ENCODE peak calls at places on chromosome 20, in ten cellular contexts. One of them, this sample, is unnamed.

GRCh38 chr20:17710379-17711305 is 10.9 kb downstream of the BANF2 start:
- DNase-seq in lower lobe of right lung: no peak
- DNase-seq in Peyer's patch: no peak
- DNase-seq in IMR-90: peak
- DNase-seq in A673: no peak
- DNase-seq in spleen: no peak
- DNase-seq in gastrocnemius medialis: no peak
- DNase-seq in fibroblast of the aortic adventitia: no peak
- DNase-seq in neural progenitor cell: peak
- DNase-seq in CD8-positive, alpha-beta T cell: no peak
- DNase-seq in this sample: no peak

GRCh38 chr20:23634044-23634801 is 3.5 kb downstream of the CST3 start:
- DNase-seq in lower lobe of right lung: no peak
- DNase-seq in Peyer's patch: no peak
- DNase-seq in IMR-90: no peak
- DNase-seq in A673: no peak
- DNase-seq in spleen: no peak
- DNase-seq in gastrocnemius medialis: no peak
- DNase-seq in fibroblast of the aortic adventitia: no peak
- DNase-seq in neural progenitor cell: no peak
- DNase-seq in CD8-positive, alpha-beta T cell: no peak
- DNase-seq in this sample: no peak

GRCh38 chr20:24389686-24390085 is 79.7 kb upstream of the SYNDIG1 start:
- DNase-seq in lower lobe of right lung: peak
- DNase-seq in Peyer's patch: no peak
- DNase-seq in IMR-90: no peak
- DNase-seq in A673: no peak
- DNase-seq in spleen: no peak
- DNase-seq in gastrocnemius medialis: no peak
- DNase-seq in fibroblast of the aortic adventitia: no peak
- DNase-seq in neural progenitor cell: no peak
- DNase-seq in CD8-positive, alpha-beta T cell: peak
- DNase-seq in this sample: no peak

GRCh38 chr20:50270569-50270968 is 79.9 kb downstream of the CEBPB start:
- DNase-seq in lower lobe of right lung: peak
- DNase-seq in Peyer's patch: no peak
- DNase-seq in IMR-90: no peak
- DNase-seq in A673: no peak
- DNase-seq in spleen: peak
- DNase-seq in gastrocnemius medialis: no peak
- DNase-seq in fibroblast of the aortic adventitia: no peak
- DNase-seq in neural progenitor cell: no peak
- DNase-seq in CD8-positive, alpha-beta T cell: no peak
- DNase-seq in this sample: no peak

GRCh38 chr20:36128463-36129176 is 25.9 kb upstream of the EPB41L1 start:
- DNase-seq in lower lobe of right lung: no peak
- DNase-seq in Peyer's patch: no peak
- DNase-seq in IMR-90: peak
- DNase-seq in A673: no peak
- DNase-seq in spleen: no peak
- DNase-seq in gastrocnemius medialis: no peak
- DNase-seq in fibroblast of the aortic adventitia: peak
- DNase-seq in neural progenitor cell: no peak
- DNase-seq in CD8-positive, alpha-beta T cell: no peak
- DNase-seq in this sample: peak

GRCh38 chr20:36785308-36785707 is 11.7 kb upstream of the DSN1 start:
- DNase-seq in lower lobe of right lung: no peak
- DNase-seq in Peyer's patch: no peak
- DNase-seq in IMR-90: no peak
- DNase-seq in A673: no peak
- DNase-seq in spleen: no peak
- DNase-seq in gastrocnemius medialis: no peak
- DNase-seq in fibroblast of the aortic adventitia: no peak
- DNase-seq in neural progenitor cell: no peak
- DNase-seq in CD8-positive, alpha-beta T cell: no peak
- DNase-seq in this sample: no peak

GRCh38 chr20:14687317-14687716 is 349.9 kb upstream of the FLRT3 start:
- DNase-seq in lower lobe of right lung: no peak
- DNase-seq in Peyer's patch: no peak
- DNase-seq in IMR-90: no peak
- DNase-seq in A673: no peak
- DNase-seq in spleen: no peak
- DNase-seq in gastrocnemius medialis: no peak
- DNase-seq in fibroblast of the aortic adventitia: no peak
- DNase-seq in neural progenitor cell: no peak
- DNase-seq in CD8-positive, alpha-beta T cell: no peak
- DNase-seq in this sample: no peak

GRCh38 chr20:47122560-47122959 is 227.9 kb downstream of the EYA2 start:
- DNase-seq in lower lobe of right lung: no peak
- DNase-seq in Peyer's patch: no peak
- DNase-seq in IMR-90: no peak
- DNase-seq in A673: no peak
- DNase-seq in spleen: no peak
- DNase-seq in gastrocnemius medialis: no peak
- DNase-seq in fibroblast of the aortic adventitia: no peak
- DNase-seq in neural progenitor cell: no peak
- DNase-seq in CD8-positive, alpha-beta T cell: no peak
- DNase-seq in this sample: no peak

GRCh38 chr20:62355527-62356142 is 11.5 kb downstream of the LAMA5 start:
- DNase-seq in lower lobe of right lung: no peak
- DNase-seq in Peyer's patch: no peak
- DNase-seq in IMR-90: no peak
- DNase-seq in A673: no peak
- DNase-seq in spleen: no peak
- DNase-seq in gastrocnemius medialis: no peak
- DNase-seq in fibroblast of the aortic adventitia: peak
- DNase-seq in neural progenitor cell: peak
- DNase-seq in CD8-positive, alpha-beta T cell: no peak
- DNase-seq in this sample: peak

GRCh38 chr20:62358171-62358719 is 8.9 kb downstream of the LAMA5 start:
- DNase-seq in lower lobe of right lung: no peak
- DNase-seq in Peyer's patch: no peak
- DNase-seq in IMR-90: no peak
- DNase-seq in A673: no peak
- DNase-seq in spleen: no peak
- DNase-seq in gastrocnemius medialis: peak
- DNase-seq in fibroblast of the aortic adventitia: no peak
- DNase-seq in neural progenitor cell: no peak
- DNase-seq in CD8-positive, alpha-beta T cell: no peak
- DNase-seq in this sample: no peak

GRCh38 chr20:62356143-62356947 is 10.8 kb downstream of the LAMA5 start:
- DNase-seq in lower lobe of right lung: no peak
- DNase-seq in Peyer's patch: no peak
- DNase-seq in IMR-90: no peak
- DNase-seq in A673: no peak
- DNase-seq in spleen: no peak
- DNase-seq in gastrocnemius medialis: no peak
- DNase-seq in fibroblast of the aortic adventitia: peak
- DNase-seq in neural progenitor cell: no peak
- DNase-seq in CD8-positive, alpha-beta T cell: no peak
- DNase-seq in this sample: no peak

GRCh38 chr20:62357681-62358080 is 9.4 kb downstream of the LAMA5 start:
- DNase-seq in lower lobe of right lung: no peak
- DNase-seq in Peyer's patch: no peak
- DNase-seq in IMR-90: no peak
- DNase-seq in A673: no peak
- DNase-seq in spleen: no peak
- DNase-seq in gastrocnemius medialis: no peak
- DNase-seq in fibroblast of the aortic adventitia: no peak
- DNase-seq in neural progenitor cell: no peak
- DNase-seq in CD8-positive, alpha-beta T cell: no peak
- DNase-seq in this sample: no peak

DNA sequence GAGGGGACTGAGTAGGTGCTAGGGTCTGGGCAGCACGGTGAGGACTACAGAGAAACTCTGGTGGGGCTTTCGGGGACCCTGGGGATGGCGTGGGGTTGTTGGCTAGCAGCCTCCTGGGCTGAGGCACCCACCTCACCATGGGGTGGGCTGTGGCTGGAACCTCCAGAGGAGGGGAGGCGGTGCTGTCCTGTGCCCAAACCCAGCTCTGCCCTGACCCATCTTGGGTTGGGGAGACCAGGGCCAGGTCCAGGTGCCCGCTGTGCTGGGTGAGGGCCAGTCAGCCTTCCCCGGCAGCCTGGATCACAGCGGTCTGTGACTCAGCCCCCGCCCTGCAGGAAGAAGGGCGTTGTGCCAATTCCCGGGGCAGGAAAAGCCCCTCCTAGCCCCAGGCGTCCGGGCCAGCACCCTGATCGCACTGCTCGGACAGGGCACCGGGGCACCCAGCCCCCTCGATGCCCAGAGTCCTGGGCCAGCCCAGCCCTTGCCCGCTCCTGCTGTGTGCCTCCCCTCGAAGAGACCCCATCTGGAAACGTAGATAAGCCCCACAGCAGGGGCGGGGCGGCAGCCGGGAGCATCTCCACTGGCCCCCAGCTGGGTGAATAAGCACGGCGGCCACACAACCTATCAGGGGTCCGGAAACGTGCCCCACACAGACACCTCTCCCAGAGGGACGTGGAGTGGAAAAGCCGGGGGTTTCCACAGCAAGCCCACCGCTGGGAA is 10.0 kb downstream of the LAMA5 start:
- DNase-seq in lower lobe of right lung: no peak
- DNase-seq in Peyer's patch: no peak
- DNase-seq in IMR-90: peak
- DNase-seq in A673: no peak
- DNase-seq in spleen: no peak
- DNase-seq in gastrocnemius medialis: no peak
- DNase-seq in fibroblast of the aortic adventitia: peak
- DNase-seq in neural progenitor cell: no peak
- DNase-seq in CD8-positive, alpha-beta T cell: no peak
- DNase-seq in this sample: peak
- H3K4me3 ChIP-seq in lower lobe of right lung: peak
- H3K4me3 ChIP-seq in Peyer's patch: peak
- H3K4me3 ChIP-seq in IMR-90: no peak
- H3K4me3 ChIP-seq in A673: no peak
- H3K4me3 ChIP-seq in spleen: no peak
- H3K4me3 ChIP-seq in gastrocnemius medialis: peak
- H3K4me3 ChIP-seq in fibroblast of the aortic adventitia: peak
- H3K4me3 ChIP-seq in neural progenitor cell: no peak
- H3K4me3 ChIP-seq in CD8-positive, alpha-beta T cell: no peak
- H3K4me3 ChIP-seq in this sample: no peak

GRCh38 chr20:10434467-10434831 is 427 bp upstream of the MKKS start:
- DNase-seq in lower lobe of right lung: peak
- DNase-seq in Peyer's patch: peak
- DNase-seq in IMR-90: peak
- DNase-seq in A673: peak
- DNase-seq in spleen: peak
- DNase-seq in gastrocnemius medialis: peak
- DNase-seq in fibroblast of the aortic adventitia: peak
- DNase-seq in neural progenitor cell: peak
- DNase-seq in CD8-positive, alpha-beta T cell: peak
- DNase-seq in this sample: peak

GRCh38 chr20:10434832-10435812 is at the start of gene SLX4IP:
- DNase-seq in lower lobe of right lung: peak
- DNase-seq in Peyer's patch: peak
- DNase-seq in IMR-90: peak
- DNase-seq in A673: peak
- DNase-seq in spleen: peak
- DNase-seq in gastrocnemius medialis: peak
- DNase-seq in fibroblast of the aortic adventitia: peak
- DNase-seq in neural progenitor cell: peak
- DNase-seq in CD8-positive, alpha-beta T cell: peak
- DNase-seq in this sample: peak

GRCh38 chr20:10433014-10433622 is 904 bp downstream of the MKKS start:
- DNase-seq in lower lobe of right lung: no peak
- DNase-seq in Peyer's patch: no peak
- DNase-seq in IMR-90: peak
- DNase-seq in A673: no peak
- DNase-seq in spleen: peak
- DNase-seq in gastrocnemius medialis: no peak
- DNase-seq in fibroblast of the aortic adventitia: no peak
- DNase-seq in neural progenitor cell: peak
- DNase-seq in CD8-positive, alpha-beta T cell: no peak
- DNase-seq in this sample: no peak

GRCh38 chr20:10432079-10432478 is 1.9 kb downstream of the MKKS start:
- DNase-seq in lower lobe of right lung: no peak
- DNase-seq in Peyer's patch: no peak
- DNase-seq in IMR-90: no peak
- DNase-seq in A673: peak
- DNase-seq in spleen: no peak
- DNase-seq in gastrocnemius medialis: no peak
- DNase-seq in fibroblast of the aortic adventitia: no peak
- DNase-seq in neural progenitor cell: no peak
- DNase-seq in CD8-positive, alpha-beta T cell: no peak
- DNase-seq in this sample: no peak

GRCh38 chr20:10433623-10434466 is at the start of gene MKKS:
- DNase-seq in lower lobe of right lung: peak
- DNase-seq in Peyer's patch: peak
- DNase-seq in IMR-90: peak
- DNase-seq in A673: peak
- DNase-seq in spleen: peak
- DNase-seq in gastrocnemius medialis: peak
- DNase-seq in fibroblast of the aortic adventitia: peak
- DNase-seq in neural progenitor cell: peak
- DNase-seq in CD8-positive, alpha-beta T cell: peak
- DNase-seq in this sample: peak
- TF ChIP-seq CTCF in lower lobe of right lung: no peak
- TF ChIP-seq CTCF in Peyer's patch: no peak
- TF ChIP-seq CTCF in IMR-90: no peak
- TF ChIP-seq CTCF in A673: peak
- TF ChIP-seq CTCF in spleen: peak
- TF ChIP-seq CTCF in gastrocnemius medialis: no peak
- TF ChIP-seq CTCF in fibroblast of the aortic adventitia: no peak
- TF ChIP-seq CTCF in neural progenitor cell: peak
- TF ChIP-seq CTCF in CD8-positive, alpha-beta T cell: no peak
- TF ChIP-seq CTCF in this sample: no peak

GRCh38 chr20:607476-607875 is 2.6 kb downstream of the TCF15 start:
- DNase-seq in lower lobe of right lung: peak
- DNase-seq in Peyer's patch: no peak
- DNase-seq in IMR-90: no peak
- DNase-seq in A673: no peak
- DNase-seq in spleen: no peak
- DNase-seq in gastrocnemius medialis: no peak
- DNase-seq in fibroblast of the aortic adventitia: no peak
- DNase-seq in neural progenitor cell: no peak
- DNase-seq in CD8-positive, alpha-beta T cell: no peak
- DNase-seq in this sample: no peak

GRCh38 chr20:611047-611842 is 1.1 kb upstream of the TCF15 start:
- DNase-seq in lower lobe of right lung: peak
- DNase-seq in Peyer's patch: no peak
- DNase-seq in IMR-90: no peak
- DNase-seq in A673: no peak
- DNase-seq in spleen: no peak
- DNase-seq in gastrocnemius medialis: no peak
- DNase-seq in fibroblast of the aortic adventitia: no peak
- DNase-seq in neural progenitor cell: no peak
- DNase-seq in CD8-positive, alpha-beta T cell: no peak
- DNase-seq in this sample: no peak

GRCh38 chr20:610130-611046 is at the start of gene TCF15:
- DNase-seq in lower lobe of right lung: peak
- DNase-seq in Peyer's patch: no peak
- DNase-seq in IMR-90: no peak
- DNase-seq in A673: peak
- DNase-seq in spleen: no peak
- DNase-seq in gastrocnemius medialis: no peak
- DNase-seq in fibroblast of the aortic adventitia: no peak
- DNase-seq in neural progenitor cell: peak
- DNase-seq in CD8-positive, alpha-beta T cell: no peak
- DNase-seq in this sample: peak

GRCh38 chr20:609371-609964 is 641 bp downstream of the TCF15 start:
- DNase-seq in lower lobe of right lung: peak
- DNase-seq in Peyer's patch: no peak
- DNase-seq in IMR-90: no peak
- DNase-seq in A673: no peak
- DNase-seq in spleen: no peak
- DNase-seq in gastrocnemius medialis: no peak
- DNase-seq in fibroblast of the aortic adventitia: no peak
- DNase-seq in neural progenitor cell: no peak
- DNase-seq in CD8-positive, alpha-beta T cell: no peak
- DNase-seq in this sample: no peak

GRCh38 chr20:608970-609369 is 1.1 kb downstream of the TCF15 start:
- DNase-seq in lower lobe of right lung: no peak
- DNase-seq in Peyer's patch: no peak
- DNase-seq in IMR-90: no peak
- DNase-seq in A673: no peak
- DNase-seq in spleen: no peak
- DNase-seq in gastrocnemius medialis: no peak
- DNase-seq in fibroblast of the aortic adventitia: no peak
- DNase-seq in neural progenitor cell: no peak
- DNase-seq in CD8-positive, alpha-beta T cell: no peak
- DNase-seq in this sample: no peak
- H3K4me3 ChIP-seq in lower lobe of right lung: no peak
- H3K4me3 ChIP-seq in Peyer's patch: peak
- H3K4me3 ChIP-seq in IMR-90: no peak
- H3K4me3 ChIP-seq in A673: no peak
- H3K4me3 ChIP-seq in spleen: no peak
- H3K4me3 ChIP-seq in gastrocnemius medialis: peak
- H3K4me3 ChIP-seq in fibroblast of the aortic adventitia: no peak
- H3K4me3 ChIP-seq in neural progenitor cell: peak
- H3K4me3 ChIP-seq in CD8-positive, alpha-beta T cell: no peak
- H3K4me3 ChIP-seq in this sample: no peak

GRCh38 chr20:4919047-4919704 is 82.1 kb downstream of the SLC23A2 start:
- DNase-seq in lower lobe of right lung: no peak
- DNase-seq in Peyer's patch: no peak
- DNase-seq in IMR-90: no peak
- DNase-seq in A673: no peak
- DNase-seq in spleen: no peak
- DNase-seq in gastrocnemius medialis: no peak
- DNase-seq in fibroblast of the aortic adventitia: no peak
- DNase-seq in neural progenitor cell: no peak
- DNase-seq in CD8-positive, alpha-beta T cell: no peak
- DNase-seq in this sample: no peak

GRCh38 chr20:4918473-4918872 is 82.8 kb downstream of the SLC23A2 start:
- DNase-seq in lower lobe of right lung: no peak
- DNase-seq in Peyer's patch: no peak
- DNase-seq in IMR-90: no peak
- DNase-seq in A673: no peak
- DNase-seq in spleen: no peak
- DNase-seq in gastrocnemius medialis: no peak
- DNase-seq in fibroblast of the aortic adventitia: no peak
- DNase-seq in neural progenitor cell: no peak
- DNase-seq in CD8-positive, alpha-beta T cell: no peak
- DNase-seq in this sample: no peak

GRCh38 chr20:4920131-4920530 is 81.2 kb downstream of the SLC23A2 start:
- DNase-seq in lower lobe of right lung: no peak
- DNase-seq in Peyer's patch: no peak
- DNase-seq in IMR-90: no peak
- DNase-seq in A673: no peak
- DNase-seq in spleen: no peak
- DNase-seq in gastrocnemius medialis: no peak
- DNase-seq in fibroblast of the aortic adventitia: peak
- DNase-seq in neural progenitor cell: no peak
- DNase-seq in CD8-positive, alpha-beta T cell: no peak
- DNase-seq in this sample: no peak

GRCh38 chr20:4920655-4921054 is 80.7 kb downstream of the SLC23A2 start:
- DNase-seq in lower lobe of right lung: no peak
- DNase-seq in Peyer's patch: no peak
- DNase-seq in IMR-90: no peak
- DNase-seq in A673: no peak
- DNase-seq in spleen: no peak
- DNase-seq in gastrocnemius medialis: no peak
- DNase-seq in fibroblast of the aortic adventitia: no peak
- DNase-seq in neural progenitor cell: no peak
- DNase-seq in CD8-positive, alpha-beta T cell: no peak
- DNase-seq in this sample: no peak

GRCh38 chr20:4916991-4917881 is 84.1 kb downstream of the SLC23A2 start:
- DNase-seq in lower lobe of right lung: peak
- DNase-seq in Peyer's patch: no peak
- DNase-seq in IMR-90: peak
- DNase-seq in A673: no peak
- DNase-seq in spleen: no peak
- DNase-seq in gastrocnemius medialis: no peak
- DNase-seq in fibroblast of the aortic adventitia: peak
- DNase-seq in neural progenitor cell: peak
- DNase-seq in CD8-positive, alpha-beta T cell: no peak
- DNase-seq in this sample: peak
- TF ChIP-seq CTCF in lower lobe of right lung: no peak
- TF ChIP-seq CTCF in Peyer's patch: no peak
- TF ChIP-seq CTCF in IMR-90: no peak
- TF ChIP-seq CTCF in A673: no peak
- TF ChIP-seq CTCF in spleen: no peak
- TF ChIP-seq CTCF in gastrocnemius medialis: no peak
- TF ChIP-seq CTCF in fibroblast of the aortic adventitia: peak
- TF ChIP-seq CTCF in neural progenitor cell: no peak
- TF ChIP-seq CTCF in CD8-positive, alpha-beta T cell: no peak
- TF ChIP-seq CTCF in this sample: peak